ENCODE peak calls at places on chromosomes 5 and 9, in nine cellular contexts. K is activated effector memory CD4-positive, alpha-beta T cell treated with anti-CD3 and anti-CD28 coated beads, Interleukin-2, amount 50 U/mL, for 16 hours; Y is transverse colon; S is anterior cingulate cortex; Z is effector memory CD4-positive, alpha-beta T cell; M is CD4-positive, alpha-beta memory T cell; U is right atrium auricular region; V is cardiac fibroblast; L is amniotic epithelial cell. A is an unnamed sample.

GRCh38 chr5:90022711-90023053 is 386.9 kb downstream of the CETN3 start:
- DNase-seq in K (no peak), Y (no peak), S (no peak), Z (no peak), M (no peak), U (no peak), V (peak), L (no peak), A (no peak)

GRCh38 chr5:8788246-8788645 is 757.6 kb downstream of the SEMA5A start:
- DNase-seq in K (no peak), Y (no peak), S (no peak), Z (no peak), M (no peak), U (no peak), V (peak), L (no peak), A (no peak)

GRCh38 chr5:136957428-136957827 is 541.7 kb downstream of the SPOCK1 start:
- DNase-seq in K (no peak), Y (no peak), S (no peak), Z (no peak), M (no peak), U (no peak), V (no peak), L (no peak), A (no peak)

GRCh38 chr5:14250094-14250777 is 107.1 kb downstream of the TRIO start:
- DNase-seq in K (no peak), Y (peak), S (peak), Z (no peak), M (no peak), U (peak), V (peak), L (peak), A (no peak)

GRCh38 chr9:101601904-101602765 is 7.4 kb upstream of the PPP3R2 start:
- DNase-seq in K (no peak), Y (no peak), S (no peak), Z (no peak), M (peak), U (no peak), V (peak), L (peak), A (no peak)

GRCh38 chr5:138668981-138669380 is 84.2 kb upstream of the CTNNA1 start:
- DNase-seq in K (peak), Y (no peak), S (no peak), Z (no peak), M (no peak), U (no peak), V (no peak), L (no peak), A (peak)

GRCh38 chr5:150731669-150732068 is 27.1 kb downstream of the DCTN4 start:
- DNase-seq in K (no peak), Y (no peak), S (no peak), Z (no peak), M (no peak), U (no peak), V (no peak), L (peak), A (no peak)

GRCh38 chr5:135309391-135310327 is 89.4 kb downstream of the MACROH2A1 start:
- DNase-seq in K (no peak), Y (no peak), S (no peak), Z (no peak), M (no peak), U (no peak), V (no peak), L (no peak), A (no peak)

GRCh38 chr9:26746357-26747072 is 146.1 kb downstream of the CAAP1 start:
- DNase-seq in K (no peak), Y (no peak), S (no peak), Z (no peak), M (no peak), U (no peak), V (peak), L (peak), A (no peak)

GRCh38 chr5:112480501-112480900 is 61.4 kb upstream of the EPB41L4A start:
- DNase-seq in K (no peak), Y (no peak), S (no peak), Z (no peak), M (no peak), U (no peak), V (no peak), L (no peak), A (no peak)

A was measured in mesenteric fat pad.